ENCODE peak calls at places on chromosomes 2 and 18, in nine cellular contexts. L is hepatocyte; S is stimulated activated CD4-positive, alpha-beta T cell treated with anti-CD3 and anti-CD28 coated beads, Interleukin-12 subunit alpha, Interleukin-12 subunit beta, amount 100 ng/mL, for 48 hours; U is M059J; I is GM06990; D is T-helper 9 cell; K is LoVo; A is OCI-LY7; B is WTC11. Y is an unnamed sample.

GRCh38 chr2:157691131-157691530 is 62.5 kb upstream of the ACVR1C start:
- DNase-seq in K (no peak), S (no peak), A (no peak), B (no peak), D (no peak), L (no peak), U (no peak), I (no peak), Y (no peak)

GRCh38 chr18:48829443-48830149 is 121.2 kb downstream of the SMAD7 start:
- DNase-seq in D (no peak), I (no peak), A (no peak), B (peak; percentile 54), L (peak; percentile 66), S (no peak), U (no peak), K (no peak), Y (no peak)

GRCh38 chr2:166375736-166376487 is at the start of gene SCN9A:
- DNase-seq in D (no peak), B (peak; percentile 89), S (no peak), A (no peak), U (peak; percentile 51), L (peak; percentile 89), K (peak; percentile 59), I (peak; percentile 25), Y (peak; percentile 48)

GRCh38 chr2:191927319-191927867 is 80.5 kb upstream of the CAVIN2 start:
- DNase-seq in S (no peak), D (no peak), I (no peak), U (peak; percentile 98), A (no peak), B (no peak), K (peak; percentile 74), L (no peak), Y (peak; percentile 75)

GRCh38 chr18:45916302-45916701 is 50.8 kb downstream of the EPG5 start:
- DNase-seq in D (no peak), B (peak; percentile 16), K (no peak), I (no peak), U (no peak), A (peak; percentile 0), L (peak; percentile 10), S (no peak), Y (no peak)

GRCh38 chr18:35641916-35642315 is 60.4 kb downstream of the GALNT1 start:
- DNase-seq in I (no peak), L (no peak), S (no peak), B (no peak), K (no peak), A (no peak), D (no peak), U (peak; percentile 10), Y (no peak)

GRCh38 chr2:16127958-16128357 is 187.6 kb downstream of the MYCN start:
- DNase-seq in U (no peak), A (no peak), D (no peak), L (no peak), B (no peak), S (no peak), K (no peak), I (no peak), Y (no peak)

GRCh38 chr18:69495841-69496533 is 95.3 kb downstream of the DOK6 start:
- DNase-seq in L (no peak), D (no peak), U (no peak), K (no peak), A (no peak), S (no peak), B (no peak), I (no peak), Y (no peak)

GRCh38 chr2:189379287-189379630 is 62.0 kb upstream of the WDR75 start:
- DNase-seq in S (no peak), B (no peak), A (no peak), U (peak; percentile 75), D (no peak), K (no peak), L (peak; percentile 13), I (no peak), Y (peak; percentile 8)

GRCh38 chr2:126656311-126657145 is 570 bp downstream of the GYPC start:
- DNase-seq in B (peak; percentile 49), U (peak; percentile 9), K (no peak), A (peak; percentile 52), I (peak; percentile 61), D (peak; percentile 20), S (no peak), L (peak; percentile 58), Y (no peak)

GRCh38 chr2:221104391-221104811 is 467.7 kb downstream of the EPHA4 start:
- DNase-seq in A (no peak), D (no peak), I (peak; percentile 9), K (no peak), B (peak; percentile 25), S (no peak), L (peak; percentile 13), U (peak; percentile 56), Y (peak; percentile 5)

GRCh38 chr2:206164261-206164862 is 4.7 kb downstream of the EEF1B2 start:
- DNase-seq in K (peak; percentile 36), B (peak; percentile 38), D (peak; percentile 27), S (no peak), U (peak; percentile 42), I (no peak), L (peak; percentile 47), A (peak; percentile 27), Y (peak; percentile 35)

GRCh38 chr2:230866704-230867561 is 2.2 kb downstream of the ITM2C start:
- DNase-seq in A (peak; percentile 53), I (no peak), K (peak; percentile 47), B (no peak), D (peak; percentile 65), S (no peak), L (no peak), U (peak; percentile 30), Y (no peak)

GRCh38 chr2:26243643-26244478 is 571 bp downstream of the HADHA start:
- DNase-seq in L (peak; percentile 42), B (no peak), A (peak; percentile 59), S (no peak), I (peak; percentile 13), D (no peak), K (peak; percentile 9), U (peak; percentile 40), Y (peak; percentile 6)

GRCh38 chr2:239161711-239162140 is 239.1 kb downstream of the HDAC4 start:
- DNase-seq in A (no peak), S (no peak), D (no peak), B (no peak), K (no peak), L (no peak), I (no peak), U (no peak), Y (no peak)

Y was measured in RWPE1.